ENCODE peak calls at places on chromosomes 3 and 15, in four cellular contexts. L is naive thymus-derived CD4-positive, alpha-beta T cell; R is ovary; M is keratinocyte. E is an unnamed sample.

GRCh38 chr3:188174309-188175044 is 20.5 kb downstream of the LPP start:
- DNase-seq in M (no peak), R (no peak), L (no peak), E (no peak)

GRCh38 chr3:10017636-10018292 is 8.5 kb upstream of the FANCD2 start:
- DNase-seq in M (no peak), R (no peak), L (no peak), E (no peak)

GRCh38 chr3:160686955-160687535 is 10.1 kb downstream of the ARL14 start:
- DNase-seq in R (no peak), L (no peak), M (no peak), E (no peak)

GRCh38 chr15:33113666-33114483 is 80.6 kb downstream of the FMN1 start:
- DNase-seq in R (no peak), L (no peak), M (no peak), E (no peak)

GRCh38 chr3:129936757-129937156 is 37.8 kb upstream of the TRH start:
- DNase-seq in M (no peak), L (peak), R (peak), E (no peak)

GRCh38 chr3:143241556-143241955 is 122.0 kb downstream of the CHST2 start:
- DNase-seq in R (no peak), M (no peak), L (no peak), E (no peak)

GRCh38 chr3:13110678-13111116 is 37.5 kb upstream of the IQSEC1 start:
- DNase-seq in L (peak), M (peak), R (peak), E (no peak)

GRCh38 chr3:42572278-42572677 is 9.5 kb downstream of the SEC22C start:
- DNase-seq in M (no peak), L (no peak), R (no peak), E (no peak)

GRCh38 chr3:61422945-61423740 is 138.2 kb upstream of the PTPRG start:
- DNase-seq in R (no peak), M (no peak), L (no peak), E (no peak)

GRCh38 chr3:53822331-53822741 is 23.9 kb downstream of the CHDH start:
- DNase-seq in L (no peak), M (no peak), R (no peak), E (no peak)

GRCh38 chr3:89049119-89049518 is 58.3 kb upstream of the EPHA3 start:
- DNase-seq in L (no peak), M (no peak), R (no peak), E (no peak)

GRCh38 chr3:47578691-47579632 is at the start of gene CSPG5:
- DNase-seq in L (peak), M (no peak), R (peak), E (no peak)

GRCh38 chr3:127536818-127537810 is 53.4 kb downstream of the TPRA1 start:
- DNase-seq in M (no peak), R (no peak), L (no peak), E (no peak)

GRCh38 chr3:135929670-135930069 is 35.9 kb upstream of the PPP2R3A start:
- DNase-seq in L (no peak), M (no peak), R (peak), E (no peak)

GRCh38 chr15:40846846-40847224 is 3.0 kb downstream of the SPINT1 start:
- DNase-seq in L (no peak), M (no peak), R (no peak), E (no peak)

GRCh38 chr3:107184375-107184774 is 192.9 kb upstream of the CCDC54 start:
- DNase-seq in M (no peak), L (no peak), R (no peak), E (no peak)

GRCh38 chr15:57343018-57343417 is 33.3 kb upstream of the CGNL1 start:
- DNase-seq in M (no peak), L (no peak), R (no peak), E (no peak)

GRCh38 chr3:7203969-7204847 is 343.3 kb downstream of the GRM7 start:
- DNase-seq in L (no peak), R (no peak), M (no peak), E (no peak)

GRCh38 chr15:27427386-27427785 is 456.4 kb downstream of the GABRG3 start:
- DNase-seq in L (no peak), M (no peak), R (no peak), E (no peak)

GRCh38 chr3:170869645-170870593 is at the start of gene RPL22L1:
- DNase-seq in R (peak), L (peak), M (no peak), E (peak)

GRCh38 chr3:55605837-55606236 is 118.7 kb upstream of the WNT5A start:
- DNase-seq in R (no peak), M (no peak), L (no peak), E (no peak)

GRCh38 chr15:69757186-69757585 is 304.6 kb downstream of the RPLP1 start:
- DNase-seq in M (no peak), L (no peak), R (no peak), E (no peak)

GRCh38 chr3:144763878-144764454 is 792.3 kb downstream of the DIPK2A start:
- DNase-seq in L (no peak), R (no peak), M (no peak), E (no peak)

GRCh38 chr3:114093596-114093995 is 37.1 kb downstream of the QTRT2 start:
- DNase-seq in L (no peak), M (peak), R (no peak), E (peak)

GRCh38 chr15:22980189-22981136 is at the start of gene CYFIP1:
- DNase-seq in R (peak), M (peak), L (peak), E (peak)

GRCh38 chr3:25380222-25380739 is 47.8 kb upstream of the RARB start:
- DNase-seq in R (no peak), M (no peak), L (no peak), E (no peak)

GRCh38 chr15:75695206-75695605 is 17.4 kb downstream of the CSPG4 start:
- DNase-seq in R (peak), M (no peak), L (no peak), E (no peak)

GRCh38 chr3:108623504-108623903 is 34.0 kb downstream of the DZIP3 start:
- DNase-seq in R (no peak), M (no peak), L (no peak), E (no peak)

GRCh38 chr3:187150599-187150998 is 11.3 kb upstream of the RPL39L start:
- DNase-seq in L (peak), R (no peak), M (no peak), E (no peak)

GRCh38 chr15:34262362-34262761 is 37.5 kb downstream of the EMC4 start:
- DNase-seq in M (no peak), R (no peak), L (no peak), E (no peak)

GRCh38 chr3:18099611-18100010 is 325.5 kb downstream of the SATB1 start:
- DNase-seq in M (no peak), R (no peak), L (no peak), E (no peak)
- H3K27ac ChIP-seq in M (peak), R (no peak), L (no peak), E (peak)

GRCh38 chr3:71026634-71027578 is 556.6 kb downstream of the FOXP1 start:
- DNase-seq in R (no peak), M (no peak), L (no peak), E (peak)

GRCh38 chr3:71018794-71019193 is 564.7 kb downstream of the FOXP1 start:
- DNase-seq in M (no peak), L (no peak), R (no peak), E (no peak)

GRCh38 chr3:71025516-71025915 is 558.0 kb downstream of the FOXP1 start:
- DNase-seq in M (no peak), L (no peak), R (no peak), E (no peak)

GRCh38 chr3:71025010-71025409 is 558.5 kb downstream of the FOXP1 start:
- DNase-seq in L (no peak), M (no peak), R (no peak), E (no peak)

GRCh38 chr3:71022552-71023335 is 560.8 kb downstream of the FOXP1 start:
- DNase-seq in M (no peak), L (no peak), R (no peak), E (no peak)
- H3K27ac ChIP-seq in M (no peak), L (no peak), R (no peak), E (no peak)

GRCh38 chr15:68154923-68155559 is 50.1 kb downstream of the CALML4 start:
- DNase-seq in R (no peak), M (no peak), L (peak), E (no peak)
- H3K27ac ChIP-seq in R (no peak), M (no peak), L (no peak), E (no peak)

GRCh38 chr3:141371882-141372281 is 3.6 kb downstream of the ZBTB38 start:
- DNase-seq in M (no peak), R (no peak), L (no peak), E (no peak)
- H3K27ac ChIP-seq in M (no peak), R (no peak), L (no peak), E (no peak)

GRCh38 chr3:32816439-32817194 is 1.2 kb upstream of the TRIM71 start:
- DNase-seq in M (no peak), L (no peak), R (no peak), E (no peak)

GRCh38 chr3:32819086-32819450 is 1.3 kb downstream of the TRIM71 start:
- DNase-seq in L (no peak), M (no peak), R (no peak), E (no peak)

GRCh38 chr3:32818431-32819085 is 761 bp downstream of the TRIM71 start:
- DNase-seq in L (no peak), M (no peak), R (no peak), E (no peak)

GRCh38 chr3:32817195-32817560 is 619 bp upstream of the TRIM71 start:
- DNase-seq in L (no peak), M (no peak), R (no peak), E (no peak)

GRCh38 chr3:32817561-32818430 is at the start of gene TRIM71:
- DNase-seq in M (no peak), R (no peak), L (no peak), E (no peak)
- H3K27ac ChIP-seq in M (no peak), R (no peak), L (no peak), E (no peak)

GRCh38 chr15:74399511-74400312 is 32.3 kb upstream of the CYP11A1 start:
- DNase-seq in L (peak), R (no peak), M (no peak), E (no peak)
- H3K27ac ChIP-seq in L (no peak), R (no peak), M (peak), E (peak)

GRCh38 chr15:85744636-85745422 is 49.9 kb downstream of the KLHL25 start:
- DNase-seq in R (no peak), L (no peak), M (no peak), E (no peak)

GRCh38 chr15:85743392-85744045 is 51.2 kb downstream of the KLHL25 start:
- DNase-seq in R (no peak), L (no peak), M (no peak), E (no peak)

GRCh38 chr15:85741662-85742061 is 53.1 kb downstream of the KLHL25 start:
- DNase-seq in L (no peak), R (no peak), M (no peak), E (no peak)

GRCh38 chr15:85741021-85741421 is 53.7 kb downstream of the KLHL25 start:
- DNase-seq in M (no peak), L (no peak), R (no peak), E (no peak)

GRCh38 chr15:85742186-85742751 is 52.5 kb downstream of the KLHL25 start:
- DNase-seq in R (no peak), M (no peak), L (no peak), E (no peak)
- H3K27ac ChIP-seq in R (no peak), M (no peak), L (no peak), E (no peak)

GRCh38 chr15:62560943-62561571 is 396.0 kb upstream of the C2CD4B start:
- DNase-seq in R (no peak), L (no peak), M (no peak), E (no peak)

GRCh38 chr15:62558640-62559039 is 393.6 kb upstream of the C2CD4B start:
- DNase-seq in M (no peak), L (no peak), R (no peak), E (no peak)

GRCh38 chr15:62561572-62561970 is 396.5 kb upstream of the C2CD4B start:
- DNase-seq in M (no peak), R (no peak), L (no peak), E (no peak)

GRCh38 chr15:62554164-62554563 is 389.1 kb upstream of the C2CD4B start:
- DNase-seq in M (no peak), R (no peak), L (no peak), E (no peak)

GRCh38 chr15:62559049-62559733 is 394.1 kb upstream of the C2CD4B start:
- DNase-seq in R (peak), M (no peak), L (no peak), E (no peak)
- H3K27ac ChIP-seq in R (no peak), M (no peak), L (no peak), E (no peak)

DNA sequence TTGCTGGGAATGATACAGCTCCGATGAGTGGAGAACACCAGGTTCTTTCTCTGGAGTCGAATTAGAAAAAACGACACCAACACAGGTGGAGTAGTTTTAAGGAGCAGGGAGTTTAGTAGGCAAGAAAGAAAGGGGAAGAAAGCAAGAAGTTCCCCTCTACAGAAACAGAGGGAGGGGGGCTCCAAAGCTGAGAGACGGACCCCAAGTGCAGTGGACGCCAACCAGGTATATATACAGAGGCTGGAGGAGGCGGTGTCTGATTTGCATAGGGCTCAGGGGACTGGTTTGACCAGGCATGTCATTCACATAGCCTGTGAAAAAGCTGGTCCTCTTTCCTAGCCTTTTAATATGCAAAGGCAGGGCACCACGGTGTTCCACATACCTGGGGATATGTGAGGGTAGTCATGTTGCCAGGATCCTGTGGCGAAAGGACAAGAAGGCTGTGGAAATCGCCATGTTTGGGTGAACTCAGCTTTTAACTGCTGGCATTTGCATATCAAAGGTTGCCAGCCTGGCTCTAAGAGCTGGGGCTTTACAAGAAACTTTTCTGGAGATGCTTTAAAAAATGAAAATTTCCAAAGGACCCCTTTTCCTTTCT is 887.4 kb upstream of the EPHA6 start:
- DNase-seq in R (no peak), L (no peak), M (no peak), E (no peak)
- H3K27ac ChIP-seq in R (no peak), L (no peak), M (no peak), E (no peak)

GRCh38 chr3:45188714-45189659 is 37.1 kb downstream of the TMEM158 start:
- DNase-seq in M (no peak), L (no peak), R (no peak), E (no peak)
- H3K27ac ChIP-seq in M (no peak), L (no peak), R (no peak), E (no peak)